ENCODE peak calls at places on chromosomes 3 and 15, in nine cellular contexts. J, R, C, O, V, K, D, U and T are unnamed samples. For H4K20me1, the result is how much of the 10 kb centered on the place peaks cover.

GRCh38 chr3:112759681-112760080 is 87.0 kb downstream of the CD200R1L start:
- DNase-seq in U (no peak), D (no peak), R (no peak), C (peak), V (no peak), J (no peak), O (no peak), K (no peak), T (no peak)

GRCh38 chr3:102069211-102069662 is 219.9 kb downstream of the NFKBIZ start:
- DNase-seq in D (peak), U (peak), K (peak), V (no peak), J (no peak), O (peak), R (no peak), C (no peak), T (peak)

GRCh38 chr3:25001041-25001591 is 426.9 kb upstream of the RARB start:
- DNase-seq in C (no peak), O (no peak), U (no peak), D (peak), K (no peak), J (no peak), V (peak), R (no peak), T (no peak)

GRCh38 chr15:46652256-46652655 is 1017.4 kb downstream of the SQOR start:
- DNase-seq in C (no peak), R (no peak), K (no peak), O (no peak), J (no peak), V (peak), D (no peak), U (no peak), T (no peak)

GRCh38 chr3:123732447-123732846 is 147.6 kb upstream of the HACD2 start:
- DNase-seq in C (no peak), U (peak), O (peak), D (peak), J (peak), R (no peak), V (no peak), K (no peak), T (peak)

GRCh38 chr3:138222316-138222715 is 35.2 kb downstream of the ARMC8 start:
- DNase-seq in C (no peak), O (no peak), D (no peak), V (no peak), K (no peak), J (no peak), U (no peak), R (no peak), T (no peak)

GRCh38 chr15:38164061-38164460 is 88.6 kb upstream of the SPRED1 start:
- DNase-seq in C (no peak), U (no peak), J (no peak), D (no peak), K (no peak), O (no peak), V (peak), R (no peak), T (peak)

GRCh38 chr3:136787226-136787793 is 31.6 kb upstream of the SLC35G2 start:
- DNase-seq in C (no peak), U (no peak), V (no peak), J (no peak), O (peak), D (peak), R (no peak), K (peak), T (peak)

GRCh38 chr3:40137586-40138295 is 171.8 kb upstream of the EIF1B start:
- DNase-seq in O (no peak), R (no peak), D (peak), K (no peak), U (no peak), C (no peak), V (no peak), J (peak), T (peak)

GRCh38 chr15:59199775-59200465 is 6.7 kb upstream of the LDHAL6B start:
- DNase-seq in D (peak), C (no peak), O (peak), J (peak), R (peak), U (peak), V (no peak), K (peak), T (peak)

GRCh38 chr15:40911139-40911538 is 16.9 kb downstream of the VPS18 start:
- DNase-seq in K (no peak), C (no peak), R (no peak), V (peak), J (no peak), U (peak), O (no peak), D (no peak), T (no peak)

GRCh38 chr15:38438031-38438986 is 15.6 kb upstream of the FAM98B start:
- DNase-seq in C (no peak), J (no peak), K (no peak), U (peak), R (no peak), D (no peak), O (peak), V (no peak), T (no peak)

GRCh38 chr15:37095197-37095992 is 5.0 kb downstream of the MEIS2 start:
- DNase-seq in V (peak), D (no peak), J (no peak), C (no peak), R (no peak), K (peak), U (peak), O (no peak), T (no peak)

GRCh38 chr15:72195101-72195511 is 2.5 kb downstream of the GRAMD2A start:
- DNase-seq in V (no peak), D (no peak), J (peak), C (peak), O (no peak), U (no peak), K (no peak), R (no peak), T (no peak)

GRCh38 chr15:68843425-68844311 is 23.0 kb upstream of the ANP32A start:
- DNase-seq in K (peak), J (no peak), O (no peak), R (no peak), C (no peak), D (peak), V (peak), U (peak), T (peak)

GRCh38 chr15:68699124-68699880 is 120.5 kb downstream of the CORO2B start:
- DNase-seq in C (no peak), O (no peak), K (no peak), V (peak), D (no peak), R (no peak), U (no peak), J (no peak), T (no peak)

GRCh38 chr3:32154180-32154579 is 47.8 kb downstream of the GPD1L start:
- DNase-seq in U (no peak), R (no peak), D (no peak), C (peak), J (no peak), O (no peak), V (peak), K (no peak), T (peak)

GRCh38 chr3:112136959-112137693 is 4.1 kb upstream of the GCSAM start:
- DNase-seq in D (peak), U (peak), K (peak), O (peak), R (peak), V (peak), J (no peak), C (peak), T (peak)

GRCh38 chr3:125032100-125032643 is 23.6 kb downstream of the HEG1 start:
- DNase-seq in U (no peak), V (no peak), K (peak), C (peak), O (no peak), D (no peak), R (no peak), J (no peak), T (peak)
- H4K20me1 ChIP-seq in U (under half), V (under half), K (under half), C (under half), O (half or more), D (under half), R (under half), J (under half), T (under half)

DNA sequence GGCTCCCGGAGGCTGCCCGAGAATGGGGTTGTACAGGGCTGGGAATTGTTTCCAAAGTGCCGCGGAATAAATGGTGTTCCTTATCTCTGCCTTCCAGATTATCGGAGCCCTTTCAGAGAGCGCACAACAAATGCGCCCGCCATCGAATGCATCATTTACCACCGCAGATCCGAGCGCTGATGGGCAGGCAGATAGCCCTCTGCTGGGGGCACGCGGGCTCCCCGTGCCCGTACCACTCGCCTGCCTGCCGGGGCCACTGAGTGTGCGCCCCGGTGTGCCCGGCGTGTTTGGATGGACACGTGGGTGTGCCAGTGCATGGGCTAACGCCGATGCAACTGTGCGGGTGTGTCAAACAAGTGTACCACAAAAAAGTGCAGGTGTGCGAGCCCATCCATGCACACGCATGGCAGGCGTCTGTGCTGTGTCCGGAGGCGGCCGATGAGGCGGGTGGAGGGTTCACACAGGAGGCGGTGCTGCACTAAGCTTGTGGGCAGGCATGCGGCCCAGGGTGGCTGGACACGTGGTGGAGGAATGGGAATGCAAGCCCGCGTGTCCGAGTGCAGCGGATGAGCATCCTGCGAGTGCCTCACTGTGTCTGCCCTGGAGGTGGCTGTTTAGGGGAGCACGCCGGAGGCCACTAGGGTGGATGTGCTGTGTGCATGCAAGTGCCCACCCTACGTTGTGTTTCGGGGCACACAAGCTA is 3.8 kb upstream of the GATA2 start:
- DNase-seq in U (no peak), V (peak), K (peak), J (no peak), R (no peak), O (no peak), D (no peak), C (no peak), T (peak)
- H3K4me3 ChIP-seq in U (no peak), V (peak), K (no peak), J (no peak), R (no peak), O (peak), D (no peak), C (no peak), T (no peak)

GRCh38 chr3:149625795-149626194 is 32.0 kb downstream of the WWTR1 start:
- DNase-seq in K (peak), O (no peak), J (no peak), D (no peak), U (no peak), C (no peak), V (no peak), R (no peak), T (peak)

GRCh38 chr3:149626671-149627070 is 31.2 kb downstream of the WWTR1 start:
- DNase-seq in U (no peak), J (no peak), O (no peak), V (no peak), C (no peak), K (no peak), D (no peak), R (no peak), T (no peak)

GRCh38 chr3:149621218-149622005 is 36.4 kb downstream of the WWTR1 start:
- DNase-seq in D (peak), C (no peak), O (peak), J (no peak), V (no peak), U (no peak), K (peak), R (no peak), T (peak)

GRCh38 chr3:149620291-149621020 is 37.4 kb downstream of the WWTR1 start:
- DNase-seq in K (no peak), V (no peak), O (peak), U (no peak), J (no peak), C (no peak), D (peak), R (no peak), T (peak)

GRCh38 chr3:149623819-149624218 is 34.0 kb downstream of the WWTR1 start:
- DNase-seq in K (no peak), U (no peak), O (no peak), V (no peak), J (no peak), R (no peak), C (no peak), D (no peak), T (no peak)
- H4K20me1 ChIP-seq in K (under half), U (under half), O (half or more), V (under half), J (under half), R (under half), C (under half), D (under half), T (under half)

DNA sequence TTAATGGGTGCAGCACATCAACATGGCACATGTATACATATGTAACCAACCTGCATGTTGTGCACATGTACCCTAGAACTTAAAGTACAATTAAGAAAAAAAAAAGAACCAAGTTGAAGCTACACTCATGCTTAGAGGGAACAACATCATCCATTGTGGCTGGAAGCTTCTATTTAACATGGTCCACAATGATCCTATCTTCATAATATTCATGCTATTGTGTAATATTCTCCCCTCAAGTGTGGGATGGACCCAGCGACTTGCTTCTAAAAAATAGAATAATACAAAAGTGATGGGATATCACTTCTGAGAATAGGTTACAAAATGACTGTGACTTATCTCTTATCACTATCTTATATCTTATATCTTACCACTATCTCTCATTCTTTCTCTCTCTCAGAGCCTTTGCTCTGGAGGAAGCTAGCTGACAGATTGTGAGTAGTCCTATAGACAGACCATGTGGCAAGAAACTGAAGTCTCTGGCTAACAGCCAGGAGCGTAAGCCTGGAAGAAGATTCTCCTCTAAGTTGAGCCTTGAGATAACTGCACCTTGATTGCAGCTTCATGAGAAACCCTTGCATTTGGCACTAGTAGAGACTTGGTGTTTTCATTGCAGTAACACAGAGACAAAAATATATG is 198.5 kb upstream of the MRPL3 start:
- DNase-seq in D (no peak), O (no peak), U (no peak), J (no peak), C (no peak), V (no peak), K (no peak), R (no peak), T (peak)
- H3K4me3 ChIP-seq in D (no peak), O (no peak), U (no peak), J (no peak), C (no peak), V (no peak), K (no peak), R (no peak), T (no peak)

GRCh38 chr3:42661593-42662022 is 8.1 kb downstream of the ZBTB47 start:
- DNase-seq in C (no peak), K (no peak), O (no peak), J (no peak), R (no peak), V (no peak), D (no peak), U (no peak), T (no peak)

GRCh38 chr3:42663581-42664442 is 10.3 kb downstream of the ZBTB47 start:
- DNase-seq in V (no peak), K (no peak), U (no peak), D (no peak), C (peak), R (no peak), O (no peak), J (no peak), T (no peak)

GRCh38 chr3:42662037-42662812 is 8.7 kb downstream of the ZBTB47 start:
- DNase-seq in K (no peak), V (no peak), R (no peak), J (no peak), D (no peak), U (no peak), O (no peak), C (no peak), T (no peak)

GRCh38 chr3:42664443-42664814 is 10.9 kb downstream of the ZBTB47 start:
- DNase-seq in U (no peak), O (no peak), R (no peak), V (no peak), C (no peak), K (no peak), J (no peak), D (no peak), T (no peak)

DNA sequence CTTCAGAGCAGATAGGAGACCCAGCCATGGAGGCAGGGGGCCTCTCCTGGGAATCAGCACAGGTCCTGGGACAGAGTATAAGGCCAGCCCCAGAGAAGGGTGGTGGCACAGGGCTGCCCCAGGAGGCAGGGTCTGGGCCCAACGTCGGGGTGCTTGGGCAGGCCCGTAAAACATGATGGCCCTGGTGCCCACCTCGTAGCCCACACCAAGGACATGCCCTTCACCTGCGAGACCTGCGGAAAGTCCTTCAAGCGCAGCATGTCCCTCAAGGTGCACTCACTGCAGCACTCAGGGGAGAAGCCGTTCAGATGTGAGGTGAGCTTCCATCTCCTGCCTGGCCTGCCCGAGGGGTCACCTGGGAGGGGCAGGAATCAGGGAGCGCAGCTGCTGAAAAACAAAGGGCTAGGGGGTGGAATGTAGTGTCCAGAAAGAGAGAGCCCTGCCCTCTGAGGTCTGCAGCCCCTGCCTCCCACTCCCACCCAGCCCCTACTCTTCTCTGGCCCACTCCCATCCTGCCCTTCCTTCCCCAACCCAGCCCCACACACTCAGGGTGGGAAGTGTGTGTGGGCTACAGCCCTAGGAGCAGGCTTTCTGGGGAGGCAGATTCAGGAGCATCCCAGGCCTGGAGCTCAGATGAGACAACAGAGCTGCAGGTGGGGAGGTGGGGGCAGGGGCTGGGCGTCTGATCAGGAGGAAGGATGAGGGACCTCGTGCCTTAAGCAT is 9.5 kb downstream of the ZBTB47 start:
- DNase-seq in C (no peak), V (no peak), O (no peak), R (no peak), U (no peak), D (no peak), J (no peak), K (no peak), T (no peak)
- H4K20me1 ChIP-seq in C (under half), V (under half), O (under half), R (under half), U (under half), D (under half), J (under half), K (under half), T (under half)

DNA sequence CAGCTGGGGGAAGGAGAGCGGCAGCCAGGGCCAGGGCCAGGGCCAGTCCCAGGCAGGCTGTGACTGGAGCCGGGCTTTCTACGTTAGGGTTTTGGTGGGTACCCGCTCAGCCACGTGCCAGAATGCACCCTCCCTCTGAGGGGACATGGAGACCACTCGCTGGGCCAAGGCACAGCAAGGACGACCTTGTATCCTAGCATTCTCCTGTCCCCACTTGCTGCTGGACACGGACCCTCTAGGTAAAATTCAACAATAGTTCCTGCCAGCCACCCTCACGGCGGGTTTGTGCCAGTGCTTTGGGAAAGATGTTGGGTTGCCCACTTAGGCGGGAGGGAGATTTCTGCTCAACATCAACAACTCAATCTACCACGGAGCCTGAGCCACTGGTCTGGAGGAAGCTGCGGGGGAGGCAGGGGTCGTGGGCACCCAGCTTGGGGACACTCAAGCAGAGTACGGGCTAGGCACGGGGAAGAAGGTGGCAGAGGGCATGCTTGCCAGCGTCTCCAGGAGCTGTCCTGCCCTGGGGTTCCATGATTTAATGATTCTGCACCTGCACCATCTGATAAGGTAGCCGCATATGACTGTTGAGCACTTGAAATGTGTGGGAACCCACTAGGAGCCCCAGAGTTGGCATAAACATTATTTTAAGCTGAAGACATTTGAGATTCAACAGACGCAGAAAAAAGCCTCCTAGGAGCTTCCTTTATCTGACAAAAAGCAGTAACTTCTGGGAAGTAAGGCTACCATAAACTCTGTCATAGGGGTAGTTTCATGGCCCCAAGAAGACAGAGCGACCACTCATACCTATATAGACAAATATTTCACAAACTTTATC is 22.5 kb upstream of the C15orf39 start:
- DNase-seq in R (no peak), D (no peak), C (no peak), O (no peak), J (no peak), K (no peak), U (no peak), V (no peak), T (no peak)
- H3K4me3 ChIP-seq in R (no peak), D (no peak), C (no peak), O (no peak), J (no peak), K (peak), U (no peak), V (peak), T (peak)

DNA sequence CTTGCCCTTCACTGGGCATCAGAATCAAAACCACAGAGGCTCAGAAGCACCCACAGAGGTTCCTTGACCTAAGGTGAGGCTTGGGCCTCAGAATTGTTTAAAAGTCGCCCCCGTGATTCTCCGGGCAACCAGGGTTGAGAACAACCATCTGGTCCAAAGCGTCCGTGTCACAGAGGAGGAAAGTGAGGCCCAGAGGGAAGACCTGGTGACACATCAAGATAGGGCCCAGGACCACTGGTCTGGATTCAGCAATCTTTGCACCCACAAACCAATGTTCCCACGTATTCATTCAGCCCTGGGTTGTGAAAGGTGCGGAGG is 272.6 kb downstream of the UACA start:
- DNase-seq in K (no peak), R (no peak), J (no peak), V (no peak), O (no peak), C (no peak), U (no peak), D (no peak), T (no peak)
- H4K20me1 ChIP-seq in K (under half), R (under half), J (under half), V (under half), O (under half), C (under half), U (under half), D (under half), T (under half)

GRCh38 chr3:67655364-67656121 is 1.1 kb upstream of the SUCLG2 start:
- DNase-seq in U (no peak), D (no peak), R (no peak), C (no peak), K (no peak), J (no peak), O (no peak), V (no peak), T (peak)
- H3K4me3 ChIP-seq in U (peak), D (no peak), R (peak), C (peak), K (no peak), J (no peak), O (no peak), V (no peak), T (peak)